ENCODE peak calls at places on chromosomes 13 and 19, in nine cellular contexts. T, R, G, A, X, Y, U, V and L are unnamed samples.

GRCh38 chr19:16571283-16571682 is 932 bp downstream of the SLC35E1 start:
- DNase-seq in Y (peak; percentile 36), T (peak; percentile 61), V (no peak), U (no peak), X (no peak), R (no peak), A (no peak), G (peak; percentile 56), L (peak; percentile 70)

GRCh38 chr13:59681630-59682311 is 482.0 kb downstream of the DIAPH3 start:
- DNase-seq in V (no peak), R (no peak), Y (no peak), X (no peak), T (no peak), G (no peak), A (no peak), U (no peak), L (no peak)

GRCh38 chr19:35903550-35904179 is 1.3 kb downstream of the HCST start:
- DNase-seq in T (peak; percentile 92), V (peak; percentile 74), G (peak; percentile 88), A (peak; percentile 49), U (peak; percentile 85), Y (peak; percentile 73), X (peak; percentile 89), R (no peak), L (peak; percentile 92)

GRCh38 chr19:43525836-43526771 is 897 bp downstream of the ETHE1 start:
- DNase-seq in U (peak; percentile 16), T (peak; percentile 32), V (no peak), A (no peak), Y (peak; percentile 9), X (no peak), R (no peak), G (peak; percentile 37), L (no peak)

GRCh38 chr13:61029064-61029463 is 386.6 kb downstream of the PCDH20 start:
- DNase-seq in T (no peak), A (no peak), R (no peak), G (no peak), X (no peak), Y (no peak), V (no peak), U (no peak), L (no peak)

GRCh38 chr13:112782433-112783010 is 92.7 kb downstream of the ATP11A start:
- DNase-seq in V (no peak), U (no peak), A (no peak), Y (no peak), X (no peak), G (no peak), T (no peak), R (no peak), L (no peak)

GRCh38 chr19:45798995-45799517 is 6.4 kb upstream of the DMWD start:
- DNase-seq in X (peak; percentile 34), Y (peak; percentile 83), A (no peak), V (peak; percentile 86), R (peak; percentile 6), U (peak; percentile 47), T (peak; percentile 73), G (peak; percentile 84), L (peak; percentile 73)

GRCh38 chr13:104641309-104641708 is 1575.1 kb upstream of the SLC10A2 start:
- DNase-seq in U (no peak), X (no peak), T (peak; percentile 63), V (no peak), R (no peak), A (no peak), Y (peak; percentile 7), G (peak; percentile 7), L (no peak)

GRCh38 chr19:45766293-45766918 is 2.6 kb downstream of the SIX5 start:
- DNase-seq in R (no peak), T (no peak), X (no peak), V (no peak), A (no peak), G (no peak), Y (no peak), U (no peak), L (no peak)

GRCh38 chr13:112903606-112904195 is 65.3 kb upstream of the MCF2L start:
- DNase-seq in T (no peak), A (no peak), R (no peak), Y (no peak), U (no peak), V (no peak), G (no peak), X (no peak), L (no peak)

GRCh38 chr19:34276614-34277013 is 22.3 kb downstream of the GARRE1 start:
- DNase-seq in V (no peak), R (no peak), G (no peak), U (no peak), T (no peak), A (no peak), X (no peak), Y (no peak), L (no peak)

GRCh38 chr19:18939922-18940775 is 868 bp downstream of the HOMER3 start:
- DNase-seq in R (peak; percentile 46), X (no peak), V (peak; percentile 86), T (peak; percentile 67), G (peak; percentile 73), U (no peak), Y (peak; percentile 46), A (peak; percentile 12), L (peak; percentile 66)

GRCh38 chr19:29260477-29261317 is 47.7 kb upstream of the UQCRFS1 start:
- DNase-seq in Y (peak; percentile 4), V (peak; percentile 40), T (peak; percentile 53), A (no peak), R (no peak), G (peak; percentile 36), X (no peak), U (no peak), L (peak; percentile 52)

GRCh38 chr13:59823495-59823894 is 340.2 kb downstream of the DIAPH3 start:
- DNase-seq in G (peak; percentile 81), Y (peak; percentile 77), T (peak; percentile 75), A (peak; percentile 26), V (peak; percentile 36), X (no peak), R (no peak), U (no peak), L (peak; percentile 3)

GRCh38 chr13:103140001-103140671 is 73.9 kb upstream of the SLC10A2 start:
- DNase-seq in Y (no peak), G (no peak), V (no peak), T (peak; percentile 46), U (no peak), A (no peak), X (no peak), R (no peak), L (peak; percentile 31)

GRCh38 chr19:42497492-42498226 is 30.6 kb downstream of the CEACAM1 start:
- DNase-seq in Y (no peak), U (no peak), V (no peak), X (no peak), R (no peak), A (no peak), T (peak; percentile 26), G (no peak), L (no peak)

GRCh38 chr19:44869728-44870470 is 21.2 kb upstream of the TOMM40 start:
- DNase-seq in T (no peak), Y (peak; percentile 84), G (peak; percentile 90), R (no peak), X (no peak), A (no peak), V (peak; percentile 46), U (no peak), L (peak; percentile 97)

GRCh38 chr13:36275190-36276002 is 22.2 kb downstream of the CCDC169 start:
- DNase-seq in R (no peak), Y (peak; percentile 72), G (peak; percentile 51), X (no peak), T (peak; percentile 68), V (peak; percentile 22), U (no peak), A (peak; percentile 12), L (peak; percentile 46)

GRCh38 chr13:114027046-114027760 is 53.3 kb upstream of the C13orf46 start:
- DNase-seq in X (no peak), G (peak; percentile 16), A (no peak), V (peak; percentile 77), R (no peak), Y (peak; percentile 69), U (no peak), T (no peak), L (no peak)

GRCh38 chr19:1027020-1027952 is 878 bp downstream of the CNN2 start:
- DNase-seq in Y (no peak), X (no peak), U (no peak), A (no peak), V (no peak), R (no peak), T (peak; percentile 29), G (peak; percentile 38), L (no peak)

GRCh38 chr13:29362849-29363604 is 232.5 kb downstream of the SLC7A1 start:
- DNase-seq in R (no peak), T (peak; percentile 44), U (no peak), Y (peak; percentile 44), V (peak; percentile 76), X (no peak), G (peak; percentile 53), A (no peak), L (peak; percentile 28)

GRCh38 chr19:42831221-42832019 is 48.1 kb downstream of the PSG1 start:
- DNase-seq in T (peak; percentile 89), U (no peak), R (no peak), X (no peak), G (no peak), A (peak; percentile 23), V (no peak), Y (no peak), L (no peak)

GRCh38 chr19:4742717-4743646 is 19.3 kb upstream of the DPP9 start:
- DNase-seq in G (no peak), V (no peak), Y (no peak), X (no peak), R (no peak), A (no peak), U (no peak), T (no peak), L (no peak)

GRCh38 chr13:111503376-111503775 is 182.9 kb downstream of the TEX29 start:
- DNase-seq in G (no peak), U (no peak), T (no peak), V (no peak), R (no peak), X (no peak), Y (no peak), A (no peak), L (no peak)

GRCh38 chr19:33377586-33378475 is 4.3 kb downstream of the CEBPG start:
- DNase-seq in T (no peak), U (no peak), V (no peak), A (no peak), X (no peak), Y (no peak), R (no peak), G (no peak), L (no peak)

GRCh38 chr19:38374332-38375097 is at the start of gene PSMD8:
- DNase-seq in X (peak; percentile 97), T (peak; percentile 100), A (peak; percentile 96), G (peak; percentile 99), V (peak; percentile 99), U (peak; percentile 97), R (peak; percentile 92), Y (peak; percentile 97), L (peak; percentile 99)

GRCh38 chr13:41649659-41650058 is 192.3 kb downstream of the RGCC start:
- DNase-seq in T (no peak), U (no peak), R (no peak), V (no peak), G (peak; percentile 12), A (no peak), X (no peak), Y (peak; percentile 38), L (peak; percentile 15)

GRCh38 chr19:703329-703650 is 5.4 kb upstream of the PALM start:
- DNase-seq in G (no peak), V (no peak), R (no peak), A (no peak), T (no peak), U (no peak), Y (no peak), X (no peak), L (no peak)

GRCh38 chr13:113935081-113935511 is 38.8 kb downstream of the C13orf46 start:
- DNase-seq in Y (no peak), G (no peak), V (no peak), A (no peak), U (no peak), X (no peak), R (no peak), T (no peak), L (no peak)

GRCh38 chr13:50810998-50811397 is 32.5 kb downstream of the DLEU7 start:
- DNase-seq in G (no peak), R (no peak), A (no peak), Y (no peak), U (no peak), X (no peak), V (no peak), T (no peak), L (no peak)